ENCODE peak calls at places on chromosomes 12 and 14, in four cellular contexts. D is neural progenitor cell, F is HCT116, I is hepatocyte. G is an unnamed sample.

GRCh38 chr14:98194821-98195220 is 1077.2 kb downstream of the BCL11B start:
- DNase-seq in D (no peak), F (no peak), I (no peak), G (no peak)

GRCh38 chr12:132766380-132767085 is 4.9 kb upstream of the ANKLE2 start:
- DNase-seq in D (no peak), F (no peak), I (no peak), G (peak; percentile 37)

GRCh38 chr12:11513288-11513687 is 117.9 kb upstream of the PRB2 start:
- DNase-seq in D (no peak), F (peak; percentile 23), I (no peak), G (peak; percentile 35)

GRCh38 chr12:42790761-42791151 is 201.2 kb upstream of the PRICKLE1 start:
- DNase-seq in D (no peak), F (peak; percentile 61), I (peak; percentile 46), G (peak; percentile 53)

GRCh38 chr14:64979336-64980074 is 7.2 kb upstream of the FNTB start:
- DNase-seq in D (no peak), F (no peak), I (peak; percentile 36), G (peak; percentile 68)

GRCh38 chr14:70822706-70823185 is 13.4 kb upstream of the MAP3K9 start:
- DNase-seq in D (peak; percentile 89), F (no peak), I (peak; percentile 78), G (peak; percentile 62)

GRCh38 chr12:116661341-116661740 is 76.5 kb downstream of the SPRING1 start:
- DNase-seq in D (no peak), F (no peak), I (no peak), G (no peak)

GRCh38 chr12:120710805-120711296 is 593 bp downstream of the UNC119B start:
- DNase-seq in D (peak; percentile 65), F (no peak), I (peak; percentile 52), G (peak; percentile 35)

GRCh38 chr12:124458220-124458991 is 109.0 kb downstream of the NCOR2 start:
- DNase-seq in D (no peak), F (no peak), I (no peak), G (no peak)

GRCh38 chr14:73655851-73656250 is 11.1 kb downstream of the DNAL1 start:
- DNase-seq in D (no peak), F (no peak), I (no peak), G (no peak)

GRCh38 chr14:73591690-73592448 is at the start of gene ACOT4:
- DNase-seq in D (peak; percentile 50), F (no peak), I (peak; percentile 63), G (peak; percentile 46)

GRCh38 chr12:76957306-76957705 is 78.5 kb upstream of the CSRP2 start:
- DNase-seq in D (no peak), F (no peak), I (no peak), G (no peak)

GRCh38 chr12:99985129-99985570 is 414 bp upstream of the ANKS1B start:
- DNase-seq in D (no peak), F (no peak), I (no peak), G (peak; percentile 28)
- TF ChIP-seq EZH2 in D (no peak), F (peak; percentile 51), I (no peak), G (no peak)

DNA sequence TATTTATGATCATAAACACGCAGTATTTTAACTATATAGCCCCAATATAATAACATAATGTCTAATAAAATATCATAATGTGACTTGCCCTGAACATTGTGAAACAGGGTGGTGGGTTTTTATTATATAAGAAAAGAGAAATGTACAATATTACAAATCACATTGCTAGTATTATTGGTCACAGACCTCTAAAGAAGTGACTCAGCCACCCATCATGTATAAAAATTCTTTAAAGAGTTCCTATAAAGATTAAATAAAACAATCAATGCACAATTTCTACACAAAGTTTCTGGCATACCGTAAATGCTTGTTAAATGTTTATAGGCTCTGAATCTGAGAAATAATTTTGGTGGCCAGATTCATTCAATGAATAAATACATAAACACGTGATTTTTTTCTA is 28.9 kb downstream of the ABCC9 start:
- DNase-seq in D (no peak), F (no peak), I (no peak), G (peak; percentile 88)
- TF ChIP-seq EZH2phosphoT487 in D (no peak), F (no peak), I (no peak), G (no peak)

GRCh38 chr14:100696590-100696989 is 30.1 kb upstream of the DLK1 start:
- DNase-seq in D (no peak), F (no peak), I (peak; percentile 61), G (peak; percentile 20)

GRCh38 chr14:100693877-100694578 is 32.7 kb upstream of the DLK1 start:
- DNase-seq in D (no peak), F (no peak), I (no peak), G (no peak)

GRCh38 chr14:100696017-100696416 is 30.7 kb upstream of the DLK1 start:
- DNase-seq in D (no peak), F (no peak), I (no peak), G (no peak)

GRCh38 chr14:100695423-100695738 is 31.3 kb upstream of the DLK1 start:
- DNase-seq in D (no peak), F (no peak), I (no peak), G (no peak)

DNA sequence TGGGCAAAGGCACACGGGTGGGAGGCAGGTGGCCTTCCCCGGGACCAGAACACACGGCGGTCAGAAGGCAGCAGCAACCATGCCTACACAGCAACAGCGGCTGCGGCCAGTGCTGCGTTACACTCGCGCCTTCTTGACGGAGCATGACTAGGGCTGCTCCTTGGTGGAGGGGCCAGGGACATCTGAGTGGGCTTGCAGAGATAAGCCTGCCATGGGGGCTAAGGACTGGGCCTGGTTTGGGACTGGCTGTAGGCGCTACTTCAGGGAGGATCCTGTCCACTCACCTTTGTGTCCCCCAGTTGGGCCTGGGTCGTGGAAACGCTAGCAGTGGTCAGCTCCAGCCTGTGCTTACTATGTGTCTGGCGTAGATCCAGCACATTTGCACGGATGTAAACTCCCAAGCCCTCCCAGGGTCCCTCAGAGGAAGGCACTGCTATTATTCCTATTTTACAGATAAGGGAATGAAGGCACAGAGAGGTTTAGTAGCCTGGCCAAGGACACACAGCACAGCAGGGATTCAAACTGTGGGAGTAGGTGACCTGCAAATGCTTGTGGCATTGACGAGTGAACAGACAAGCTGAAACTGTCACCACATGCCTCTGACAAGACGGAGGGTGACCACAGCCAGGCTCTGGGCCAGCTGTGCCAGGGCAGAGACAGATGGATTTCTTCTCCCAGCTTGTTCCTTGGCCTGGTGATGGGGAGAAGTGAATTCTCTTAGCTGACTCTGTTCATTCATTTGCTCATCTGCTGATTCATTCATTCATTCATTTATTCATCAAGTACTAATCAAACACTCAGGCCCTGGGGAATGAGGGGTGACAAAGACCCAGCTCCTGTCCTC is 31.9 kb upstream of the DLK1 start:
- DNase-seq in D (no peak), F (no peak), I (no peak), G (no peak)
- TF ChIP-seq EZH2 in D (no peak), F (no peak), I (no peak), G (no peak)

GRCh38 chr12:90124289-90124688 is 415.7 kb upstream of the ATP2B1 start:
- DNase-seq in D (no peak), F (no peak), I (no peak), G (peak; percentile 30)

GRCh38 chr12:90124914-90125313 is 416.3 kb upstream of the ATP2B1 start:
- DNase-seq in D (no peak), F (no peak), I (no peak), G (no peak)

GRCh38 chr12:90126125-90126524 is 417.5 kb upstream of the ATP2B1 start:
- DNase-seq in D (no peak), F (no peak), I (no peak), G (no peak)

GRCh38 chr12:90122716-90123115 is 414.1 kb upstream of the ATP2B1 start:
- DNase-seq in D (no peak), F (no peak), I (no peak), G (no peak)

DNA sequence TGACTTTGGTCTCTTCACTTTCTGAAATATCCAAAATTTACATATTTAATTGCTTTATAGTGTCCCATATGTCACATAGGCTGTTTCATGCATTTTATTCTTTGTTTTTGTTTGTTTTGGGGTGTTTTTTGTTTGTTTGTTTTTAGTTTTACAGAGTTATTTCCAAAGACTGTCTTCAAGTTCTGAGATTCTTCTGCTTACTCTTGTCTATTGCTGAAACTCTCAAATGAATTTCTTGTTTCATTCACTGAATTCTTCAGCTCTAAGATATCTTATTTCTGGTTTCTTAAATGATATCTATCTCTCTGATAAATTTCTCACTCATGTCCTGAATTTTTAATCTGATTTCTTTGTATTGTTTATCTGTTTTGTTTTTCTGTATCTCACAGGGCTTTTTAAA is 412.0 kb upstream of the ATP2B1 start:
- DNase-seq in D (no peak), F (no peak), I (no peak), G (no peak)
- TF ChIP-seq EZH2phosphoT487 in D (no peak), F (no peak), I (no peak), G (no peak)

GRCh38 chr14:96201965-96202364 is 2.7 kb upstream of the BDKRB2 start:
- DNase-seq in D (no peak), F (no peak), I (no peak), G (no peak)
- TF ChIP-seq EZH2 in D (no peak), F (no peak), I (no peak), G (no peak)

GRCh38 chr14:105303949-105304348 is 3.1 kb upstream of the BRF1 start:
- DNase-seq in D (no peak), F (peak; percentile 10), I (no peak), G (no peak)
- TF ChIP-seq EZH2phosphoT487 in D (no peak), F (no peak), I (no peak), G (no peak)